ENCODE peak calls at places on chromosome X, in four cellular contexts. O is IMR-90, Y is H9, U is H1. W is an unnamed sample.

GRCh38 chrX:13430136-13430827 is 110.4 kb upstream of the ATXN3L start:
- DNase-seq in O (peak), Y (no peak), U (no peak), W (peak)

GRCh38 chrX:133335027-133335426 is 80.3 kb downstream of the GPC4 start:
- DNase-seq in O (peak), Y (no peak), U (no peak), W (peak)

GRCh38 chrX:150856101-150856500 is 42.4 kb downstream of the CD99L2 start:
- DNase-seq in O (peak), Y (no peak), U (no peak), W (no peak)

GRCh38 chrX:40171513-40172168 is 73.9 kb upstream of the BCOR start:
- DNase-seq in O (no peak), Y (peak), U (no peak), W (peak)

GRCh38 chrX:7586126-7586525 is 256.8 kb upstream of the VCX start:
- DNase-seq in O (peak), Y (no peak), U (no peak), W (peak)

GRCh38 chrX:11757729-11758399 is at the start of gene MSL3:
- DNase-seq in O (peak), Y (peak), U (no peak), W (peak)

GRCh38 chrX:103607385-103608304 is at the start of gene TCEAL3:
- DNase-seq in O (peak), Y (peak), U (no peak), W (peak)

GRCh38 chrX:148069759-148070503 is 88.8 kb downstream of the FMR1NB start:
- DNase-seq in O (no peak), Y (no peak), U (no peak), W (no peak)

GRCh38 chrX:37998586-37999267 is 7.6 kb upstream of the SYTL5 start:
- DNase-seq in O (peak), Y (no peak), U (no peak), W (no peak)

GRCh38 chrX:108304210-108304609 is 134.0 kb downstream of the COL4A6 start:
- DNase-seq in O (peak), Y (no peak), U (no peak), W (peak)

GRCh38 chrX:63101879-63102620 is 249.1 kb downstream of the SPIN4 start:
- DNase-seq in O (no peak), Y (no peak), U (no peak), W (no peak)
- H3K56ac ChIP-seq in O (no peak), Y (no peak), U (no peak), W (no peak)

GRCh38 chrX:19864736-19865135 is 22.7 kb downstream of the SH3KBP1 start:
- DNase-seq in O (no peak), Y (no peak), U (no peak), W (no peak)

GRCh38 chrX:19862634-19863236 is 24.7 kb downstream of the SH3KBP1 start:
- DNase-seq in O (no peak), Y (no peak), U (peak), W (no peak)

GRCh38 chrX:19865567-19866363 is 21.6 kb downstream of the SH3KBP1 start:
- DNase-seq in O (no peak), Y (no peak), U (no peak), W (no peak)

GRCh38 chrX:19860571-19860970 is 26.8 kb downstream of the SH3KBP1 start:
- DNase-seq in O (no peak), Y (no peak), U (no peak), W (no peak)

DNA sequence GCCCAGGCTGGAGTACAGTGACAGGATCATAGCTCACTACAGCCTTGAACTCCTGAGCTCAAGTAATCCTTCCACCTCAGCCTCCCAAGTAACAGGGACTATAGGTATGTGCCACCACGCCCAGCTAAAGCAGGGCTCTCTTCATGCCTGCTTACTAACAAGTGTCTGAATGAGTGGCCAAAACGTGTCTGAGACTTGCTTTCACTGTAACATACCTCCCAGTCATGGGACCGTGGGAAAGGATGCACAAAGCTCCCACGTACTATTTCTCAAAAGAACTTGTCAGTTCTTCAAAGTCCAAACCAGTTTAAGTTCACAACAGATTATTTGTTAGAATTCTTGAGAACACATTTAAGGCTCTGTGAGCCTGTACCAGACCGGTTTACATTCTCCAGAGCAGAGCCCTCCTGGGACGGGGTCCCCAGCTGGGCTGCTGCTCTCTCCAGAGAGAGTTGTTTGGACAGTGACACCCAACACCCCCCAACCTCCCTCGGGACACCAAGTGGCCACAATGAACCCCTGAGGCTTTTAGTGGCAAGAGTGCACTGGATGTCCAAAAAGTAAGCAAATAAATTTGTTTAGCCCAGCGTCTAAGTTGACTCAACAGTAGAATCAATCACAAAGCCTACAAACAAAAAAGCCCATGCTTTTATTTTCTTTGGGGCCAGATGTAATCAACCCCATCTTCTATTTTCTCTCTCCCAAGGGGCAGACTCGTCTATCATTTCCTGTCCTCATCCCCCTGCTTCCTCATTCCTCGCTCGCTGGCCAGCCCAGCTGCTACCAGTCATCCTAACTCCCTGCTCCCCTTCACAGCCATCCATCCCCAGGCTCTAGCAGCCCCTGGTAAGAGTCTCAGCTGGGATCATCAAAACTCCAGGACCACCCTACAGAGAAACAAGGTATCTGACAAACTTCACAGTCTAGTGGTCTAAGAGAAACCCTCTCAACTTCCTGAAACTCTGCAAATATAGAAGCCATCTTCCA is 23.9 kb downstream of the SH3KBP1 start:
- DNase-seq in O (peak), Y (no peak), U (no peak), W (no peak)
- H3K27ac ChIP-seq in O (no peak), Y (no peak), U (no peak), W (no peak)

GRCh38 chrX:119682019-119682989 is 10.7 kb downstream of the SEPTIN6 start:
- DNase-seq in O (no peak), Y (no peak), U (no peak), W (no peak)

GRCh38 chrX:119673336-119673735 is 19.6 kb downstream of the SEPTIN6 start:
- DNase-seq in O (no peak), Y (no peak), U (no peak), W (no peak)

GRCh38 chrX:119672252-119672825 is 20.6 kb downstream of the SEPTIN6 start:
- DNase-seq in O (peak), Y (no peak), U (no peak), W (no peak)

GRCh38 chrX:119677654-119677981 is 15.3 kb downstream of the SEPTIN6 start:
- DNase-seq in O (no peak), Y (no peak), U (no peak), W (no peak)

GRCh38 chrX:119676949-119677653 is 15.9 kb downstream of the SEPTIN6 start:
- DNase-seq in O (no peak), Y (no peak), U (no peak), W (no peak)
- H3K56ac ChIP-seq in O (no peak), Y (no peak), U (no peak), W (no peak)

DNA sequence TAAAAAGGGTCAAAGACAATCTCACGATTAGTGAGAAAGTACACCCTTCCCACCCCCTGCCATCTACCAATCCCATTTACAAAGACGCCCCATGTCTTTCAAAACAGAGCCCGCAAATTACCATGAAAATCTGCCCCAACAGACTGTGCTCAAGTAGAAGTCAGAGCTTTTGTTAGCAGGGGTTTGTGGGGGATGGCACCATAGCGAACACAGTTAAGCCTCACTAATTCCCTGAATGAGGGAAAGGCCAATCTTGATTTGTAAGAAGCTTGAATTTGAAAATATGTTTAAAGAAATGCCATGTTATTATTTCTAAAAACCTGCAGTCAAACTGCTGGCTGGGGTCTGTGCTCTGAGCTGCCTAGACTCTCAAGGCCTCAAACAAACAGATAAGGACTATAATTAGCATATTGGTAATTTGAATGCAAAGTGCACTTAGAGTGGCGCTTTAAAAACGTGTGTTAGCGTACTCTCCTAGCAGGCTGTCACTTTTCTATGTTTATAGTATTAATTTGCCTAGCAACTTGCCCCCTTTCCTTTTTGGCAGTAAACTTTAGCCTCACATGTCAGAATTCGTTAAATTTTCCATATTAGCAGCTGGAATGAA is 9.4 kb upstream of the PAK3 start:
- DNase-seq in O (no peak), Y (no peak), U (no peak), W (no peak)
- H3K27ac ChIP-seq in O (no peak), Y (peak), U (peak), W (no peak)

DNA sequence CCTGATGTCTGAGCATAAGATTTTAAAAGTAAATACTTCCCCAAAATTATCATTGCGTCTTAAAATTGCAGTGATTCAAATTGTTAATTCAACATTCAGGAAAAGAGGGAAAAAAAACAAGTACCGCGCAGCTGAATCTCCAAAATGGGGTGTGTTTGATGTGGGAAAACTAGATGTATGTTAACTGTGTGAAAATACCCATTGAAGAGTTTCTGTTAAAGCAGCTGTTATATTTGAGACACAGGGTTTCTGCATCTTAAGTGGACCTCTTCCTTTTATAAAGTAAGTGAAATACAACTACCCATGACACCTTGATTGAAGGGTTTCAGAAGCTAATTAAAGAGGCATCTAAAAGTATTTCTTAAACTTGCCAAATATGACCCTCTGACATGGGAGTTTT is 1186.1 kb downstream of the NLGN4X start:
- DNase-seq in O (no peak), Y (no peak), U (no peak), W (no peak)
- H3K56ac ChIP-seq in O (no peak), Y (no peak), U (no peak), W (no peak)

W was measured in mesendoderm.